ENCODE peak calls at places on chromosomes 7 and 10, in nine cellular contexts. R is stimulated activated naive CD8-positive, alpha-beta T cell treated with anti-CD3 and anti-CD28 coated beads, Interleukin-15, Interleukin-2, amounts not matched to agents 100 U/mL and 50 U/mL, for 24 hours; Q is ureter; G is HTR-8/SVneo; E is T-cell; B is T-helper 17 cell; T is fibroblast of lung; I is putamen; S is hepatic stellate cell. W is an unnamed sample.

GRCh38 chr10:13503745-13504463 is 24.9 kb downstream of the BEND7 start:
- DNase-seq in R (no peak), Q (no peak), G (no peak), E (no peak), B (no peak), T (peak), I (no peak), S (peak), W (no peak)

GRCh38 chr10:98852686-98853085 is 383.0 kb downstream of the HPSE2 start:
- DNase-seq in R (no peak), Q (no peak), G (no peak), E (no peak), B (no peak), T (no peak), I (no peak), S (no peak), W (no peak)

GRCh38 chr10:23362879-23363787 is 18.5 kb upstream of the C10orf67 start:
- DNase-seq in R (peak), Q (no peak), G (no peak), E (peak), B (no peak), T (no peak), I (no peak), S (no peak), W (no peak)

GRCh38 chr10:5589963-5590511 is 65.3 kb downstream of the CALML3 start:
- DNase-seq in R (no peak), Q (no peak), G (no peak), E (no peak), B (no peak), T (peak), I (no peak), S (peak), W (no peak)

GRCh38 chr10:27256790-27257189 is 16.2 kb upstream of the ACBD5 start:
- DNase-seq in R (no peak), Q (no peak), G (no peak), E (no peak), B (no peak), T (no peak), I (no peak), S (no peak), W (no peak)

GRCh38 chr10:74704629-74705360 is 121.6 kb upstream of the KAT6B start:
- DNase-seq in R (no peak), Q (no peak), G (no peak), E (no peak), B (no peak), T (peak), I (no peak), S (no peak), W (no peak)

GRCh38 chr10:52621635-52622079 is 150.9 kb downstream of the MBL2 start:
- DNase-seq in R (no peak), Q (no peak), G (no peak), E (no peak), B (no peak), T (peak), I (no peak), S (no peak), W (no peak)

GRCh38 chr10:22656056-22656455 is 58.3 kb downstream of the PIP4K2A start:
- DNase-seq in R (no peak), Q (no peak), G (no peak), E (no peak), B (no peak), T (no peak), I (no peak), S (no peak), W (no peak)

GRCh38 chr7:157830331-157830730 is 493.5 kb downstream of the DNAJB6 start:
- DNase-seq in R (no peak), Q (no peak), G (no peak), E (no peak), B (no peak), T (no peak), I (no peak), S (no peak), W (no peak)